ENCODE peak calls at places on chromosomes 13 and 19, in seven cellular contexts. One of them, this sample, is unnamed.

GRCh38 chr13:27036236-27036981 is 135.2 kb downstream of the USP12 start:
- DNase-seq in RCC 7860: peak; percentile 28
- DNase-seq in effector memory CD4-positive, alpha-beta T cell: no peak
- DNase-seq in putamen: no peak
- DNase-seq in DMS153: no peak
- DNase-seq in stimulated activated CD8-positive, alpha-beta memory T cell treated with anti-CD3 and anti-CD28 coated beads, Interleukin-7, amount 100 ng/mL, for 1 hour: no peak
- DNase-seq in stimulated activated CD4-positive, alpha-beta T cell treated with anti-CD3 and anti-CD28 coated beads, Interleukin-2, amount 100 ng/mL, for 24 hours: no peak
- DNase-seq in this sample: no peak

GRCh38 chr13:38519229-38519910 is 167.5 kb upstream of the FREM2 start:
- DNase-seq in stimulated activated CD8-positive, alpha-beta memory T cell treated with anti-CD3 and anti-CD28 coated beads, Interleukin-7, amount 100 ng/mL, for 1 hour: no peak
- DNase-seq in stimulated activated CD4-positive, alpha-beta T cell treated with anti-CD3 and anti-CD28 coated beads, Interleukin-2, amount 100 ng/mL, for 24 hours: no peak
- DNase-seq in RCC 7860: no peak
- DNase-seq in putamen: no peak
- DNase-seq in DMS153: no peak
- DNase-seq in effector memory CD4-positive, alpha-beta T cell: no peak
- DNase-seq in this sample: no peak

GRCh38 chr13:112835796-112836195 is 133.2 kb upstream of the MCF2L start:
- DNase-seq in RCC 7860: no peak
- DNase-seq in stimulated activated CD8-positive, alpha-beta memory T cell treated with anti-CD3 and anti-CD28 coated beads, Interleukin-7, amount 100 ng/mL, for 1 hour: no peak
- DNase-seq in stimulated activated CD4-positive, alpha-beta T cell treated with anti-CD3 and anti-CD28 coated beads, Interleukin-2, amount 100 ng/mL, for 24 hours: no peak
- DNase-seq in DMS153: no peak
- DNase-seq in effector memory CD4-positive, alpha-beta T cell: no peak
- DNase-seq in putamen: no peak
- DNase-seq in this sample: no peak

GRCh38 chr13:79770056-79770455 is 289.1 kb downstream of the NDFIP2 start:
- DNase-seq in effector memory CD4-positive, alpha-beta T cell: no peak
- DNase-seq in RCC 7860: no peak
- DNase-seq in stimulated activated CD8-positive, alpha-beta memory T cell treated with anti-CD3 and anti-CD28 coated beads, Interleukin-7, amount 100 ng/mL, for 1 hour: no peak
- DNase-seq in stimulated activated CD4-positive, alpha-beta T cell treated with anti-CD3 and anti-CD28 coated beads, Interleukin-2, amount 100 ng/mL, for 24 hours: no peak
- DNase-seq in putamen: no peak
- DNase-seq in DMS153: no peak
- DNase-seq in this sample: no peak

GRCh38 chr19:19642506-19643157 is 825 bp downstream of the GMIP start:
- DNase-seq in stimulated activated CD4-positive, alpha-beta T cell treated with anti-CD3 and anti-CD28 coated beads, Interleukin-2, amount 100 ng/mL, for 24 hours: peak; percentile 56
- DNase-seq in RCC 7860: no peak
- DNase-seq in effector memory CD4-positive, alpha-beta T cell: peak; percentile 25
- DNase-seq in DMS153: no peak
- DNase-seq in putamen: no peak
- DNase-seq in stimulated activated CD8-positive, alpha-beta memory T cell treated with anti-CD3 and anti-CD28 coated beads, Interleukin-7, amount 100 ng/mL, for 1 hour: no peak
- DNase-seq in this sample: peak; percentile 28

GRCh38 chr19:12092065-12092867 is 27.7 kb downstream of the ZNF844 start:
- DNase-seq in stimulated activated CD8-positive, alpha-beta memory T cell treated with anti-CD3 and anti-CD28 coated beads, Interleukin-7, amount 100 ng/mL, for 1 hour: peak; percentile 2
- DNase-seq in stimulated activated CD4-positive, alpha-beta T cell treated with anti-CD3 and anti-CD28 coated beads, Interleukin-2, amount 100 ng/mL, for 24 hours: peak; percentile 83
- DNase-seq in effector memory CD4-positive, alpha-beta T cell: peak; percentile 3
- DNase-seq in DMS153: no peak
- DNase-seq in RCC 7860: peak; percentile 58
- DNase-seq in putamen: peak; percentile 73
- DNase-seq in this sample: peak; percentile 94

GRCh38 chr19:41745761-41746160 is 9.6 kb upstream of the CEACAM6 start:
- DNase-seq in stimulated activated CD8-positive, alpha-beta memory T cell treated with anti-CD3 and anti-CD28 coated beads, Interleukin-7, amount 100 ng/mL, for 1 hour: no peak
- DNase-seq in putamen: no peak
- DNase-seq in RCC 7860: no peak
- DNase-seq in effector memory CD4-positive, alpha-beta T cell: no peak
- DNase-seq in stimulated activated CD4-positive, alpha-beta T cell treated with anti-CD3 and anti-CD28 coated beads, Interleukin-2, amount 100 ng/mL, for 24 hours: no peak
- DNase-seq in DMS153: no peak
- DNase-seq in this sample: peak; percentile 71

GRCh38 chr13:80116107-80116506 is 224.8 kb downstream of the SPRY2 start:
- DNase-seq in stimulated activated CD4-positive, alpha-beta T cell treated with anti-CD3 and anti-CD28 coated beads, Interleukin-2, amount 100 ng/mL, for 24 hours: no peak
- DNase-seq in RCC 7860: no peak
- DNase-seq in effector memory CD4-positive, alpha-beta T cell: no peak
- DNase-seq in stimulated activated CD8-positive, alpha-beta memory T cell treated with anti-CD3 and anti-CD28 coated beads, Interleukin-7, amount 100 ng/mL, for 1 hour: no peak
- DNase-seq in DMS153: no peak
- DNase-seq in putamen: peak; percentile 23
- DNase-seq in this sample: no peak

GRCh38 chr19:37718357-37718756 is 1.2 kb downstream of the ZNF607 start:
- DNase-seq in effector memory CD4-positive, alpha-beta T cell: no peak
- DNase-seq in DMS153: no peak
- DNase-seq in stimulated activated CD4-positive, alpha-beta T cell treated with anti-CD3 and anti-CD28 coated beads, Interleukin-2, amount 100 ng/mL, for 24 hours: no peak
- DNase-seq in putamen: no peak
- DNase-seq in stimulated activated CD8-positive, alpha-beta memory T cell treated with anti-CD3 and anti-CD28 coated beads, Interleukin-7, amount 100 ng/mL, for 1 hour: no peak
- DNase-seq in RCC 7860: no peak
- DNase-seq in this sample: no peak

GRCh38 chr13:108947551-108948030 is 318.2 kb downstream of the MYO16 start:
- DNase-seq in DMS153: no peak
- DNase-seq in RCC 7860: no peak
- DNase-seq in stimulated activated CD8-positive, alpha-beta memory T cell treated with anti-CD3 and anti-CD28 coated beads, Interleukin-7, amount 100 ng/mL, for 1 hour: no peak
- DNase-seq in stimulated activated CD4-positive, alpha-beta T cell treated with anti-CD3 and anti-CD28 coated beads, Interleukin-2, amount 100 ng/mL, for 24 hours: no peak
- DNase-seq in putamen: no peak
- DNase-seq in effector memory CD4-positive, alpha-beta T cell: no peak
- DNase-seq in this sample: no peak

GRCh38 chr19:16233081-16233776 is 35.5 kb downstream of the AP1M1 start:
- DNase-seq in stimulated activated CD8-positive, alpha-beta memory T cell treated with anti-CD3 and anti-CD28 coated beads, Interleukin-7, amount 100 ng/mL, for 1 hour: no peak
- DNase-seq in DMS153: no peak
- DNase-seq in putamen: no peak
- DNase-seq in stimulated activated CD4-positive, alpha-beta T cell treated with anti-CD3 and anti-CD28 coated beads, Interleukin-2, amount 100 ng/mL, for 24 hours: no peak
- DNase-seq in effector memory CD4-positive, alpha-beta T cell: no peak
- DNase-seq in RCC 7860: no peak
- DNase-seq in this sample: no peak

This sample was measured in AML-193.